ENCODE peak calls at places on chromosomes 6 and 20, in six cellular contexts. One of them, this sample, is unnamed. For H3K9me3, the result is how much of the 10 kb centered on the place peaks cover.

GRCh38 chr6:30845183-30845582 is 39.1 kb upstream of the DDR1 start:
- DNase-seq in heart right ventricle: no peak
- DNase-seq in GM23248: no peak
- DNase-seq in body of pancreas: no peak
- DNase-seq in AG04450: no peak
- DNase-seq in pancreas: no peak
- DNase-seq in this sample: no peak

GRCh38 chr6:88538130-88538706 is 372.1 kb upstream of the CNR1 start:
- DNase-seq in heart right ventricle: no peak
- DNase-seq in GM23248: peak
- DNase-seq in body of pancreas: no peak
- DNase-seq in AG04450: no peak
- DNase-seq in pancreas: no peak
- DNase-seq in this sample: no peak

GRCh38 chr6:34292954-34293353 is 44.1 kb upstream of the SMIM29 start:
- DNase-seq in heart right ventricle: no peak
- DNase-seq in GM23248: no peak
- DNase-seq in body of pancreas: no peak
- DNase-seq in AG04450: no peak
- DNase-seq in pancreas: no peak
- DNase-seq in this sample: no peak

GRCh38 chr20:22455259-22455658 is 129.1 kb downstream of the FOXA2 start:
- DNase-seq in heart right ventricle: no peak
- DNase-seq in GM23248: no peak
- DNase-seq in body of pancreas: no peak
- DNase-seq in AG04450: no peak
- DNase-seq in pancreas: no peak
- DNase-seq in this sample: no peak

GRCh38 chr6:118509009-118509617 is 39.0 kb upstream of the PLN start:
- DNase-seq in heart right ventricle: peak
- DNase-seq in GM23248: peak
- DNase-seq in body of pancreas: peak
- DNase-seq in AG04450: peak
- DNase-seq in pancreas: no peak
- DNase-seq in this sample: peak

GRCh38 chr6:108565091-108565766 is 4.5 kb downstream of the FOXO3 start:
- DNase-seq in heart right ventricle: no peak
- DNase-seq in GM23248: peak
- DNase-seq in body of pancreas: no peak
- DNase-seq in AG04450: no peak
- DNase-seq in pancreas: no peak
- DNase-seq in this sample: no peak

GRCh38 chr6:43698584-43699349 is 11.2 kb upstream of the MRPS18A start:
- DNase-seq in heart right ventricle: peak
- DNase-seq in GM23248: peak
- DNase-seq in body of pancreas: peak
- DNase-seq in AG04450: no peak
- DNase-seq in pancreas: no peak
- DNase-seq in this sample: peak

GRCh38 chr6:135606392-135606791 is 108.9 kb upstream of the AHI1 start:
- DNase-seq in heart right ventricle: no peak
- DNase-seq in GM23248: no peak
- DNase-seq in body of pancreas: no peak
- DNase-seq in AG04450: no peak
- DNase-seq in pancreas: no peak
- DNase-seq in this sample: no peak

GRCh38 chr20:6673071-6673470 is 94.4 kb upstream of the BMP2 start:
- DNase-seq in heart right ventricle: no peak
- DNase-seq in GM23248: no peak
- DNase-seq in body of pancreas: no peak
- DNase-seq in AG04450: no peak
- DNase-seq in pancreas: no peak
- DNase-seq in this sample: no peak

GRCh38 chr6:29005183-29005885 is at the start of gene ZNF311:
- DNase-seq in heart right ventricle: peak
- DNase-seq in GM23248: peak
- DNase-seq in body of pancreas: peak
- DNase-seq in AG04450: no peak
- DNase-seq in pancreas: peak
- DNase-seq in this sample: peak

GRCh38 chr6:6942826-6943225 is 164.9 kb upstream of the RREB1 start:
- DNase-seq in heart right ventricle: peak
- DNase-seq in GM23248: peak
- DNase-seq in body of pancreas: peak
- DNase-seq in AG04450: no peak
- DNase-seq in pancreas: no peak
- DNase-seq in this sample: peak

GRCh38 chr6:108002365-108003221 is 44.6 kb upstream of the SEC63 start:
- DNase-seq in heart right ventricle: no peak
- DNase-seq in GM23248: peak
- DNase-seq in body of pancreas: peak
- DNase-seq in AG04450: no peak
- DNase-seq in pancreas: no peak
- DNase-seq in this sample: peak

GRCh38 chr6:16337280-16337975 is 99.0 kb downstream of the GMPR start:
- DNase-seq in heart right ventricle: peak
- DNase-seq in GM23248: peak
- DNase-seq in body of pancreas: peak
- DNase-seq in AG04450: peak
- DNase-seq in pancreas: peak
- DNase-seq in this sample: peak

GRCh38 chr6:101296184-101296583 is 97.3 kb upstream of the GRIK2 start:
- DNase-seq in heart right ventricle: no peak
- DNase-seq in GM23248: peak
- DNase-seq in body of pancreas: no peak
- DNase-seq in AG04450: no peak
- DNase-seq in pancreas: no peak
- DNase-seq in this sample: peak

GRCh38 chr20:38997622-38998021 is 35.5 kb downstream of the DHX35 start:
- DNase-seq in heart right ventricle: no peak
- DNase-seq in GM23248: no peak
- DNase-seq in body of pancreas: no peak
- DNase-seq in AG04450: no peak
- DNase-seq in pancreas: no peak
- DNase-seq in this sample: no peak

GRCh38 chr20:38883081-38883980 is 42.9 kb upstream of the FAM83D start:
- DNase-seq in heart right ventricle: peak
- DNase-seq in GM23248: peak
- DNase-seq in body of pancreas: no peak
- DNase-seq in AG04450: no peak
- DNase-seq in pancreas: no peak
- DNase-seq in this sample: no peak

GRCh38 chr6:88490865-88491264 is 324.7 kb upstream of the CNR1 start:
- DNase-seq in heart right ventricle: no peak
- DNase-seq in GM23248: peak
- DNase-seq in body of pancreas: peak
- DNase-seq in AG04450: no peak
- DNase-seq in pancreas: no peak
- DNase-seq in this sample: no peak

GRCh38 chr20:3156811-3157619 is 2.6 kb downstream of the FASTKD5 start:
- DNase-seq in heart right ventricle: no peak
- DNase-seq in GM23248: peak
- DNase-seq in body of pancreas: no peak
- DNase-seq in AG04450: no peak
- DNase-seq in pancreas: no peak
- DNase-seq in this sample: no peak

GRCh38 chr6:111600154-111600553 is 5.5 kb downstream of the TRAF3IP2 start:
- DNase-seq in heart right ventricle: no peak
- DNase-seq in GM23248: no peak
- DNase-seq in body of pancreas: no peak
- DNase-seq in AG04450: no peak
- DNase-seq in pancreas: no peak
- DNase-seq in this sample: no peak

GRCh38 chr20:44137210-44137781 is 49.7 kb downstream of the JPH2 start:
- DNase-seq in heart right ventricle: peak
- DNase-seq in GM23248: peak
- DNase-seq in body of pancreas: no peak
- DNase-seq in AG04450: peak
- DNase-seq in pancreas: no peak
- DNase-seq in this sample: peak

GRCh38 chr6:90611996-90612690 is 25.3 kb upstream of the MAP3K7 start:
- DNase-seq in heart right ventricle: no peak
- DNase-seq in GM23248: no peak
- DNase-seq in body of pancreas: no peak
- DNase-seq in AG04450: no peak
- DNase-seq in pancreas: peak
- DNase-seq in this sample: no peak

GRCh38 chr6:30150151-30150550 is 10.9 kb downstream of the TRIM10 start:
- DNase-seq in heart right ventricle: no peak
- DNase-seq in GM23248: no peak
- DNase-seq in body of pancreas: no peak
- DNase-seq in AG04450: no peak
- DNase-seq in pancreas: no peak
- DNase-seq in this sample: no peak

GRCh38 chr6:44269168-44269920 is 906 bp upstream of the TMEM151B start:
- DNase-seq in heart right ventricle: no peak
- DNase-seq in GM23248: no peak
- DNase-seq in body of pancreas: no peak
- DNase-seq in AG04450: no peak
- DNase-seq in pancreas: peak
- DNase-seq in this sample: no peak

GRCh38 chr20:56234110-56234509 is 14.4 kb upstream of the MC3R start:
- DNase-seq in heart right ventricle: no peak
- DNase-seq in GM23248: no peak
- DNase-seq in body of pancreas: no peak
- DNase-seq in AG04450: no peak
- DNase-seq in pancreas: no peak
- DNase-seq in this sample: no peak
- H3K9me3 ChIP-seq in heart right ventricle: under half
- H3K9me3 ChIP-seq in GM23248: under half
- H3K9me3 ChIP-seq in body of pancreas: under half
- H3K9me3 ChIP-seq in AG04450: under half
- H3K9me3 ChIP-seq in pancreas: under half
- H3K9me3 ChIP-seq in this sample: under half

GRCh38 chr20:60283281-60283680 is 325.1 kb downstream of the CDH26 start:
- DNase-seq in heart right ventricle: no peak
- DNase-seq in GM23248: no peak
- DNase-seq in body of pancreas: no peak
- DNase-seq in AG04450: no peak
- DNase-seq in pancreas: no peak
- DNase-seq in this sample: no peak
- H3K9me3 ChIP-seq in heart right ventricle: under half
- H3K9me3 ChIP-seq in GM23248: under half
- H3K9me3 ChIP-seq in body of pancreas: under half
- H3K9me3 ChIP-seq in AG04450: under half
- H3K9me3 ChIP-seq in pancreas: under half
- H3K9me3 ChIP-seq in this sample: under half

GRCh38 chr6:79969784-79970183 is 22.4 kb upstream of the ELOVL4 start:
- DNase-seq in heart right ventricle: no peak
- DNase-seq in GM23248: no peak
- DNase-seq in body of pancreas: no peak
- DNase-seq in AG04450: no peak
- DNase-seq in pancreas: no peak
- DNase-seq in this sample: no peak
- H3K9me3 ChIP-seq in heart right ventricle: half or more
- H3K9me3 ChIP-seq in GM23248: under half
- H3K9me3 ChIP-seq in body of pancreas: under half
- H3K9me3 ChIP-seq in AG04450: under half
- H3K9me3 ChIP-seq in pancreas: under half
- H3K9me3 ChIP-seq in this sample: under half

DNA sequence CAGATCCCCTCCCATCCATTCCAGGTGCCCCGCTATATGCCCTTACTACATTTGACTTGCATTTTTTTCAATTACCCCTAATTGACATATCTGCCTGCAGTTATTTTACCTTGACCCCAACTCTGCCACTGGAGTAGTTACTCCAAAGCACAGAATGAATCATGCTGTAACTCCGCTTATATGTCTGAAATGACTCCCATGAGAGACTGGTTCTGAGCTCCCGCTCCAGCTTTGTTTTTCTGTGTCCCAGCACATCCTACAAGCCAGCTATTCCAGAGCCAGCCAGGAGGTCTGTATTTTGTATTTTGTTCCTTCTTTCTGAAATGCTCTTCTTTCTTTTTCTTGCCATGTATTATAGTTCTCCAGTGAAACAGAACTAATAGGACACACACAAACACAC is 10.9 kb upstream of the NOX3 start:
- DNase-seq in heart right ventricle: no peak
- DNase-seq in GM23248: no peak
- DNase-seq in body of pancreas: no peak
- DNase-seq in AG04450: no peak
- DNase-seq in pancreas: no peak
- DNase-seq in this sample: no peak
- H3K9me3 ChIP-seq in heart right ventricle: under half
- H3K9me3 ChIP-seq in GM23248: under half
- H3K9me3 ChIP-seq in body of pancreas: under half
- H3K9me3 ChIP-seq in AG04450: under half
- H3K9me3 ChIP-seq in pancreas: under half
- H3K9me3 ChIP-seq in this sample: under half

GRCh38 chr6:163463795-163464194 is 49.3 kb downstream of the QKI start:
- DNase-seq in heart right ventricle: no peak
- DNase-seq in GM23248: no peak
- DNase-seq in body of pancreas: no peak
- DNase-seq in AG04450: no peak
- DNase-seq in pancreas: no peak
- DNase-seq in this sample: no peak
- H3K9me3 ChIP-seq in heart right ventricle: under half
- H3K9me3 ChIP-seq in GM23248: under half
- H3K9me3 ChIP-seq in body of pancreas: under half
- H3K9me3 ChIP-seq in AG04450: under half
- H3K9me3 ChIP-seq in pancreas: under half
- H3K9me3 ChIP-seq in this sample: under half

DNA sequence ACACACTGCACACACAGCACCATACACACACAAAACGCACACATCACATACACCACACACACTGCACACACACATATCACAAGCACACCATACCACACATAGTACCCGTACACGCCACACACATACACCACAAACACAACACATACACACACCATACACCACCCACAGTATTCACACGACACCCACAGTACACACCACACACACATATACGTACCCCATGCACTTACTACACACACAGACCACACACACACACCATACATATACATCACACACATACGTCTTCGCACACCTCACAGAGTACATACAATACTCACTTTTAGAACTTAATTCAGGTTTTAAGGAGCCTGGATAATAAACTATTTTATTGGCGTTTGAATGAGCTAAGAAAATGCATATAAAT is 1805.3 kb upstream of the DEFB115 start:
- DNase-seq in heart right ventricle: no peak
- DNase-seq in GM23248: no peak
- DNase-seq in body of pancreas: no peak
- DNase-seq in AG04450: no peak
- DNase-seq in pancreas: no peak
- DNase-seq in this sample: no peak
- H3K9me3 ChIP-seq in heart right ventricle: under half
- H3K9me3 ChIP-seq in GM23248: under half
- H3K9me3 ChIP-seq in body of pancreas: under half
- H3K9me3 ChIP-seq in AG04450: under half
- H3K9me3 ChIP-seq in pancreas: under half
- H3K9me3 ChIP-seq in this sample: under half

DNA sequence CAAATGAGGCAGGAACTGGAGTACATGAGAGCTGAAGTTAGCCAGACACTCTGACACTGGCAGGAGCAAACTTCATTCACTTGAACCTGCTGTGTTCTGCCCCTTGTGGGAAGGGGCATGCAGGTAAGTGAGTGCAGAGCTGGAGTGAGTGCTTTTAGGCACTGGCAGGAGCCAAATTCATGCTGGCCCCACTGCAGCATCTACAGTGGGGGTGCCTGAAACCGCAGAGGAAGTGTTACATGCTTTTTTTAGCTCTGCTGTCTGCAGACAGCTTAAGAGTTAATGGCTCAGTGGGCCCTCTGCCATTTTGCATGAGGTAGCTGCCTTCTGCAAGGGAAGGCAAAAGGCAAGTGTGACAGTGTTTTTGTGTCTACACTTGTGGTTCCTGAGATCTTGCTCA is 167.9 kb upstream of the SYNCRIP start:
- DNase-seq in heart right ventricle: no peak
- DNase-seq in GM23248: no peak
- DNase-seq in body of pancreas: no peak
- DNase-seq in AG04450: no peak
- DNase-seq in pancreas: no peak
- DNase-seq in this sample: no peak
- H3K9me3 ChIP-seq in heart right ventricle: under half
- H3K9me3 ChIP-seq in GM23248: under half
- H3K9me3 ChIP-seq in body of pancreas: under half
- H3K9me3 ChIP-seq in AG04450: under half
- H3K9me3 ChIP-seq in pancreas: under half
- H3K9me3 ChIP-seq in this sample: under half

This sample was measured in mucosa of descending colon.